ENCODE peak calls at places on chromosome 14, in eight cellular contexts. E is K562, T is transverse colon, Q is sigmoid colon, X is H1, R is suprapubic skin, K is spleen, F is HCT116. Z is an unnamed sample.

GRCh38 chr14:77979666-77980351 is 179.9 kb downstream of the ADCK1 start:
- DNase-seq in F (no peak), X (peak; percentile 66), E (peak; percentile 50), R (no peak), Q (no peak), K (no peak), T (no peak), Z (no peak)

GRCh38 chr14:36134026-36134425 is 42.5 kb downstream of the PTCSC3 start:
- DNase-seq in T (no peak), Q (no peak), E (no peak), R (no peak), F (no peak), K (no peak), X (no peak), Z (no peak)

GRCh38 chr14:24064856-24065255 is 6.5 kb upstream of the CPNE6 start:
- DNase-seq in E (no peak), T (no peak), Q (no peak), X (no peak), F (no peak), R (no peak), K (no peak), Z (no peak)

GRCh38 chr14:74568380-74568649 is 43.7 kb downstream of the LTBP2 start:
- DNase-seq in T (no peak), E (no peak), R (no peak), F (no peak), K (no peak), X (no peak), Q (no peak), Z (no peak)

GRCh38 chr14:80419339-80419738 is 208.0 kb upstream of the DIO2 start:
- DNase-seq in Q (no peak), F (no peak), E (no peak), R (no peak), X (no peak), K (no peak), T (no peak), Z (peak; percentile 71)

GRCh38 chr14:79144891-79145290 is 974.7 kb downstream of the NRXN3 start:
- DNase-seq in T (no peak), X (no peak), Q (no peak), F (no peak), E (no peak), R (no peak), K (no peak), Z (no peak)

GRCh38 chr14:30874999-30875787 is 834 bp downstream of the COCH start:
- DNase-seq in K (peak; percentile 72), Q (no peak), X (peak; percentile 77), R (no peak), T (peak; percentile 10), E (peak; percentile 29), F (no peak), Z (no peak)

GRCh38 chr14:98949506-98950135 is 322.4 kb downstream of the BCL11B start:
- DNase-seq in Q (peak; percentile 56), X (no peak), F (no peak), R (peak; percentile 76), K (no peak), T (no peak), E (no peak), Z (no peak)

GRCh38 chr14:100677152-100677924 is 49.4 kb upstream of the DLK1 start:
- DNase-seq in T (no peak), F (no peak), R (no peak), Q (peak; percentile 81), K (peak; percentile 85), X (no peak), E (no peak), Z (no peak)

GRCh38 chr14:44463386-44464004 is 43.6 kb downstream of the FSCB start:
- DNase-seq in F (no peak), K (no peak), T (no peak), Q (no peak), E (no peak), X (no peak), R (no peak), Z (no peak)
- TF ChIP-seq POLR2AphosphoS5 in F (no peak), K (no peak), T (no peak), Q (no peak), E (no peak), X (no peak), R (no peak), Z (no peak)

GRCh38 chr14:68781161-68782021 is 11.5 kb downstream of the ZFP36L1 start:
- DNase-seq in F (no peak), Q (peak; percentile 68), R (peak; percentile 76), E (no peak), X (no peak), K (peak; percentile 87), T (peak; percentile 64), Z (peak; percentile 72)

GRCh38 chr14:68784298-68784910 is 8.5 kb downstream of the ZFP36L1 start:
- DNase-seq in T (peak; percentile 87), Q (peak; percentile 76), K (no peak), E (no peak), R (peak; percentile 76), F (no peak), X (peak; percentile 49), Z (peak; percentile 81)

GRCh38 chr14:68782091-68782981 is 10.5 kb downstream of the ZFP36L1 start:
- DNase-seq in T (no peak), E (no peak), K (no peak), R (peak; percentile 60), X (no peak), Q (peak; percentile 65), F (no peak), Z (peak; percentile 24)

GRCh38 chr14:68784995-68785816 is 7.7 kb downstream of the ZFP36L1 start:
- DNase-seq in R (peak; percentile 78), X (peak; percentile 34), Q (peak; percentile 74), K (peak; percentile 76), F (peak; percentile 86), T (no peak), E (no peak), Z (peak; percentile 27)

DNA sequence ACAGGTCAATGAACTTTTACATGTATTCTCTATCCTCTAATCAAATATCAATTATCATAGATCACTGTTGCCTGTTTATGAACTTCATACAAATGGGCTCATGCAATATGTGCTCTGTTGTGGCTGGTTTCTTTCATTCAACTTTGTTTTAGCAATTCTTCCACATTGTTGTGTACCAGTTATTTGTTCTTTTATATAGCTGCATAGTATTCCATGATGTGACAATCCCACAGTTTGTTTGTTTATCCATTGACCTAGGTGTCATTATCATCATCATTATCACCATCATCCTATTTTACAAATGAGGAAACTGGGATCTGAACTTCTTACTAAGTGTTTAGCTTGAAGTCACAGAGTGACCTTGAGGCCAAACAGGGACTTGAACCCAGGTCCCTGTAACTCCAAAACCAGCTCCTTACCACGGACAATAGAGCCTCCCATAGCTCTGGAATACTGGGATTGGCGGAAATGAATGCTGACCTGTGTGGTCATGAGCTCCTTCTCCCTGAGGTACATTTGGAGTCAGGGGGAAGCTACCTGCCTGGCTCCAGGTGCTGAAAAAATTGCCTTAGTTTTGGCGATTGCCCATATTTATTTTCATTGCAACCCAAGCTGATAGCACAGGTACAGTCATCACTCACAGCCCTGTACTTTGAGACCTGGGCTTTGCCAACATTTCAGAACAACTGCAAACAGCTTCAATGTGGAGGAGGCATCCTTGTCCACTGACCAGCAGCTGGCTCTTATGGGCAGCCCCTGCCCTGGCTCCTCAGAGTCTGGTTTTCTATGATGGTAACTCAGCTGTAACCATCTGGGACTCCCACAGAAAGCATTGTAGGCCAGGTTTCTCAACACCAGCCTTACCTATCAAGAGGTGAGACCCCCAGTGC is 9.2 kb downstream of the ZFP36L1 start:
- DNase-seq in R (peak; percentile 49), X (peak; percentile 37), E (no peak), Q (peak; percentile 58), K (no peak), T (peak; percentile 65), F (no peak), Z (peak; percentile 71)
- TF ChIP-seq POLR2A in R (no peak), X (no peak), E (no peak), Q (no peak), K (no peak), T (peak; percentile 39), F (no peak), Z (no peak)

GRCh38 chr14:103651585-103651984 is 22.6 kb downstream of the KLC1 start:
- DNase-seq in Q (no peak), R (no peak), K (no peak), X (no peak), E (no peak), F (no peak), T (no peak), Z (no peak)
- H3K27ac ChIP-seq in Q (no peak overlapping the region), R (no peak overlapping the region), K (no peak overlapping the region), X (no peak overlapping the region), E (no peak overlapping the region), F (no peak overlapping the region), T (no peak overlapping the region), Z (no peak overlapping the region)

DNA sequence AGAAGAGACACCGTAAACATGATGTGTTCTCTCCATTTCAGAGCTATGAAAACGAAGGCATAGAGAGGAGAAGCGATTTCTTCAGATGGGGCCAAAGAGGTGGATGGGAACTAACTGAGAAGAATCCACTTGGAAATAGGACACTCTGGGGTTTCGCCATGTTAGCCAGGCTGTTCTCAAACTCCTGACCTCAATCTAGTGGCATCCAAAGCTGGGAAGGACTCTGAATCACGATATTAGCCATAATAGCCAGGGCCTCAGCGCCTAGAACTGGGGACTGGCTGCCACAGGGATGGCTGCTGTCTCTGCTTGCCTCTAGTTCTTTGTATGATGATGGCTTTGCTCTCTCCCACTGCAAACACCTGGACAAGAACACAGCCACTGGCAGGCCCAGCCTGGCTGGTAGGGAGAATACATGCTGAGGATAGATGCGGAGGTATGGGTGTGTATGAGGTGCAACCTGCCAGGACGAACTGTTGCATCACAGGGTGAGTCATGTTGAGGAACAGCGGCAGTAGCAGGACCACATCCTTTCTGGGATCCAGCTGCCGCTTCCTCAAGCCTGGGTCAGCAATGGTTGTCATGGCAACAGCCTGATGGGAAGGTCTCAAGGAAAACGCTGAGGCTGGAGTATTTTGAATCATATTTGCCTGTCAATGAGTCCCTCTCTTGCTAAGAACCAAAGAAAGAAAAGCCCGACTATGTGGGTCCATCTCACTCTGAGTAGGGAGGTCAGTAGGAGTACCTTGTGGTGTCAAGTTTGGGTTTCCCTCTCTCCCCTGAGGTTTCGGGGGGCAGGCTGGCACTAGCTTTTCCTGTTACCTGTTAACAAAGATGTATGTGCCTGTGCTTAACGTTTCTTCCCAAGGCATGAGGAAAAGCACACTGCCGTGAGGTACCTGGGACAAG is 31.1 kb downstream of the CCDC177 start:
- DNase-seq in T (peak; percentile 35), K (no peak), F (peak; percentile 48), Q (no peak), X (no peak), R (no peak), E (no peak), Z (peak; percentile 46)
- TF ChIP-seq POLR2AphosphoS5 in T (no peak), K (no peak), F (no peak), Q (no peak), X (no peak), R (no peak), E (no peak), Z (peak; percentile 50)

GRCh38 chr14:22856428-22856827 is 15.1 kb upstream of the LRP10 start:
- DNase-seq in E (no peak), R (no peak), F (no peak), T (no peak), Q (no peak), X (no peak), K (no peak), Z (no peak)
- TF ChIP-seq POLR2A in E (no peak), R (no peak), F (no peak), T (no peak), Q (no peak), X (no peak), K (no peak), Z (no peak)

DNA sequence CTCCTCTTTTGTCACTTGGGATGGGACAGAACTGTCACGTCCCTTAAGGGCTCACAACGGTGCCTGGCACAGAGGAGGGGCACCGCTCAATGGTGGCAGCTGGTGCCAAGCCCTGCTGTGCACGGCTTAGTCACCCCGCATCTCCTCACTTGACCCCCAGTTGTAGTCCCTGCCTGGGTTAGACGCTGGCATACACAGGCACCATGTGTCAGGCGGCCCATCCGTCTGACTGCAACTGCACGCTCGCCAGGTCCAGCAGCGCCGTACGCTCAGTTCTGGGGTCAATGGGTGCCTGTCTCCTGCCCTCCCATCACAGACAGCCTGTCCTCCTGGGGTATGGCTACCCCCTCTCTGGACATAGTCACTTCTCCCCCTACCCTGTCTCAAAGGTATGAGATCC is 1.6 kb upstream of the PACS2 start:
- DNase-seq in X (no peak), F (no peak), R (no peak), E (no peak), K (peak; percentile 78), Q (no peak), T (no peak), Z (no peak)
- H3K27ac ChIP-seq in X (no peak overlapping the region), F (no peak overlapping the region), R (peak overlapping the region; percentile 79), E (no peak overlapping the region), K (no peak overlapping the region), Q (peak overlapping the region; percentile 92), T (peak overlapping the region; percentile 97), Z (peak overlapping the region; percentile 98)